ENCODE peak calls at places on chromosomes 7 and 10, in seven cellular contexts. F is hepatocyte, G is WERI-Rb-1, P is ovary, C is endothelial cell, K is astrocyte of the spinal cord, T is IMR-90. D is an unnamed sample.

GRCh38 chr7:139403601-139404000 is 43.9 kb downstream of the LUC7L2 start:
- DNase-seq in C (no peak), G (no peak), T (no peak), P (no peak), F (no peak), K (no peak), D (no peak)

GRCh38 chr10:112687647-112688046 is 240.6 kb downstream of the VTI1A start:
- DNase-seq in T (peak), P (no peak), K (peak), G (no peak), F (peak), C (no peak), D (peak)

GRCh38 chr7:41147651-41148360 is 555.1 kb downstream of the INHBA start:
- DNase-seq in F (no peak), T (no peak), C (no peak), K (no peak), P (no peak), G (no peak), D (peak)

GRCh38 chr7:6271091-6271658 is 1.2 kb downstream of the CYTH3 start:
- DNase-seq in C (peak), P (peak), T (peak), K (peak), G (no peak), F (peak), D (peak)

GRCh38 chr7:102834999-102835398 is 77.8 kb upstream of the LRRC17 start:
- DNase-seq in F (no peak), K (peak), T (peak), P (no peak), C (no peak), G (no peak), D (peak)

GRCh38 chr7:152341039-152341913 is 94.5 kb downstream of the KMT2C start:
- DNase-seq in T (peak), C (peak), P (no peak), F (peak), K (peak), G (peak), D (peak)

GRCh38 chr7:139602143-139602722 is 78.7 kb downstream of the CLEC2L start:
- DNase-seq in T (peak), F (peak), P (no peak), C (no peak), G (no peak), K (peak), D (peak)

GRCh38 chr10:130167193-130167592 is 31.0 kb downstream of the GLRX3 start:
- DNase-seq in F (no peak), C (no peak), P (no peak), T (no peak), G (no peak), K (no peak), D (no peak)

GRCh38 chr10:101007099-101007711 is 7.6 kb downstream of the LZTS2 start:
- DNase-seq in P (peak), G (no peak), K (no peak), F (no peak), T (peak), C (no peak), D (no peak)

GRCh38 chr10:127815147-127815546 is 77.6 kb downstream of the CLRN3 start:
- DNase-seq in C (no peak), P (no peak), G (no peak), T (no peak), F (no peak), K (no peak), D (no peak)
- TF ChIP-seq CTCF in C (peak), P (no peak), G (peak), T (peak), F (peak), K (no peak), D (no peak)

GRCh38 chr10:102714621-102715455 is at the start of gene SFXN2:
- DNase-seq in C (no peak), P (no peak), T (no peak), K (no peak), F (peak), G (peak), D (no peak)
- TF ChIP-seq CTCF in C (no peak), P (no peak), T (no peak), K (no peak), F (peak), G (no peak), D (no peak)

DNA sequence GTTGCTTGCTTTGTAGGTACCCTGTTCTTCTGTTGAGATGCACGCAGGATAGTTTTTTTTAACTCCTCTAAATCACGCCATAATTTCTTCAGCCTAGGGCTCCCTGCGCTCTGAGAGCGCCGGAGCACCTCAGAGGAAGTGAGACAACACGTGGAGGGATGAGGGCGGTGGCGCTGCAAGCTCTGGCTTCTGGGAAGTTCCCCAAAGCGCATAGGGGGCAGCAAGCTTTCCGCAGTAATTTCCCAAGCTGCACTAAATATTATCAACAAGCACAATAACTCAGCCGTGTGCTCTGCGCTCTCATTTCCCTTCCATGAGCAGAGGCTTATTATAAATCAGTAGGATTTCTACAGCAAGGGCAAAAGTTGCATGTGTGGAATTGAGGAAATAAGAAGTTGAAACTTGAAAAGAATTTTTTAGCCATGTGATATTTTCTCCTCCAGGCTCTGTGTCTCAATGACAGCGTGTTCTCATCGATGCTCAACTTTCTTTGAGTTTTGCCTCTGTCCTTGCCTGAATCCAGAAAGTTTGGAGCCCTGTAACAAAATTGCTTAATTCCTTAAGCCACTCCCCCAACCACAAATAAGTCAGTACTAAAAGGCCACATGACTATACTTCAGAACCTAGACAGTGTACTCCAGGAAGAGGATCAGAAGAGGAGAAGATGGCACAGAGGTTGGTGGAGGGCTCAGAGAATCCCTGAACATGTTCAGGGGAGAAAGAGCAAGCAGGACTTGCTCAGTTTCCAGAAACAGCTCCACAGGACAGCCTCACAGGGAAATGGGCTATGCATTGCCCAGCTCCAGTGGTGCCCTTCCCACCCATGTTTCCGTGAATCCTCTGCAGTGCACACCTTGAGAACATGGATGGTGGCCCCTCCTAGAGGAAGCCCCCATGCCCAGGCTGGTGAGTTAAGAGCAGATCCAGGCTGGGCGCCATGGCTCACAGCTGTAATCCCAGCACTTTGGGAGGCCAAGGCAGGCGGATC is 221.5 kb upstream of the GHITM start:
- DNase-seq in T (no peak), C (no peak), K (no peak), F (peak), P (peak), G (no peak), D (no peak)
- TF ChIP-seq CTCF in T (no peak), C (no peak), K (peak), F (peak), P (no peak), G (peak), D (peak)

GRCh38 chr10:70931168-70931805 is 42.9 kb upstream of the PCBD1 start:
- DNase-seq in T (peak), P (no peak), F (no peak), G (no peak), K (peak), C (no peak), D (peak)
- TF ChIP-seq CTCF in T (no peak), P (no peak), F (no peak), G (peak), K (peak), C (no peak), D (no peak)

GRCh38 chr10:52776471-52776903 is 3.9 kb upstream of the MBL2 start:
- DNase-seq in G (no peak), T (no peak), F (no peak), P (no peak), K (no peak), C (no peak), D (no peak)

GRCh38 chr10:52780391-52781155 is 8.0 kb upstream of the MBL2 start:
- DNase-seq in P (no peak), T (no peak), G (no peak), K (no peak), F (no peak), C (no peak), D (no peak)

GRCh38 chr10:52779541-52780390 is 7.2 kb upstream of the MBL2 start:
- DNase-seq in C (peak), T (peak), G (peak), F (peak), P (peak), K (peak), D (peak)

GRCh38 chr10:52777414-52777813 is 4.8 kb upstream of the MBL2 start:
- DNase-seq in F (no peak), K (no peak), G (no peak), C (no peak), P (no peak), T (no peak), D (no peak)

GRCh38 chr10:52778511-52779392 is 6.2 kb upstream of the MBL2 start:
- DNase-seq in F (no peak), K (peak), T (peak), G (peak), P (no peak), C (peak), D (no peak)
- TF ChIP-seq CTCF in F (peak), K (peak), T (peak), G (peak), P (no peak), C (peak), D (peak)

GRCh38 chr10:93818086-93818485 is 60.4 kb downstream of the LGI1 start:
- DNase-seq in G (no peak), F (no peak), C (no peak), P (no peak), K (no peak), T (no peak), D (no peak)

GRCh38 chr10:93820434-93820833 is 62.7 kb downstream of the LGI1 start:
- DNase-seq in F (no peak), K (no peak), C (no peak), G (no peak), P (no peak), T (no peak), D (no peak)

GRCh38 chr10:93819520-93819919 is 61.8 kb downstream of the LGI1 start:
- DNase-seq in P (no peak), C (no peak), T (no peak), F (no peak), G (no peak), K (no peak), D (no peak)

GRCh38 chr10:93816123-93816747 is 58.5 kb downstream of the LGI1 start:
- DNase-seq in P (peak), G (peak), F (peak), K (peak), T (peak), C (peak), D (peak)

GRCh38 chr10:93821051-93821772 is 63.5 kb downstream of the LGI1 start:
- DNase-seq in P (no peak), F (peak), T (peak), G (no peak), C (no peak), K (peak), D (peak)
- TF ChIP-seq CTCF in P (no peak), F (peak), T (peak), G (peak), C (peak), K (peak), D (no peak)

GRCh38 chr10:19803676-19804075 is 12.6 kb upstream of the PLXDC2 start:
- DNase-seq in G (no peak), T (no peak), F (no peak), K (no peak), P (no peak), C (no peak), D (no peak)
- TF ChIP-seq CTCF in G (no peak), T (no peak), F (no peak), K (no peak), P (no peak), C (no peak), D (no peak)

DNA sequence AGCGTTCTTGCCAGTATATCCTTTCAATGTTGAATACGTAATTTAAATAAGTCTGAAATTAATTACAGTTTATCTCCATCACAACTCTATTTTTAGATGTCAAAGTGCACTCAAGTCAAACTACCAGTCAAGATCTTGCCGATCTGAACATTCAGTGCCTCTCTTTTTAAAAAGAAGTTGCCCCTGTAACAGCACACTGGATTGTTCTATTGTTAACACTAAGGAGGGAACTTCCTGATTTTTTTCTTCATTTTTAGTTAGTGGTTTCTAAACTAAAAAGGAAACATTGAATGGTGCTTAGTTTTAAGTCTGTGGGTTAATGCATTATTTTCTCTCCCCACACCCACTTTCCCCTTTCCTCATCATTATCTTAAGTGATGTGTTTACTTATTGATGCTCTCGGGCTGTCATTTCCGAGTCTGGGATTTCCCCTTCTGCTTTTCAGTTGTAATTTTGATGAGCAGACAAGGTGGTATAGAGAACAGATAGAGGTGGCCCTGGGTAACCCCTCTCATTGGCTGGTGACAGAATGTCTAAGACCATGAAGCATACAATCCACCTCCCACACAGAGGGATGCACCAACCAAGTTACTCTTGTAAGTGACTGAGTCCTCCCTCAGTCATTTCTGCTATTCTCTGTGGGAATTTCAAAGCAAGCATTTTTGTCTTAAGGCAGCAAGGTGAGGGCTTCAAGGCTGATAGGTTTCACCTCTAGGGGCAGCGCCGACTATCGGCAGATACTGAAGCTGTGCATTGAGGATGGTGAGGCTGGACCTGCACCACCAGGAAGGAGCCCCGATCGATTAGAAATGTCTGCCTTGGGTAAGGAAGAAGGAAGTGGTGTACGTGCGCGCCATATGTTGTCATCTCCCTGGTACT is 49.4 kb downstream of the CHN2 start:
- DNase-seq in F (no peak), C (no peak), T (no peak), K (no peak), P (no peak), G (peak), D (no peak)
- TF ChIP-seq CTCF in F (no peak), C (no peak), T (no peak), K (no peak), P (no peak), G (peak), D (no peak)

D was measured in RWPE1.